ENCODE peak calls at places on chromosome 12, in six cellular contexts. G, V, X, C, I and E are unnamed samples.

GRCh38 chr12:56903374-56903773 is 30.8 kb downstream of the SDR9C7 start:
- DNase-seq in X (no peak), I (no peak), C (no peak), G (no peak), V (no peak), E (no peak)

GRCh38 chr12:77893918-77894317 is 63.2 kb downstream of the NAV3 start:
- DNase-seq in I (no peak), V (no peak), X (no peak), C (no peak), G (no peak), E (peak)

GRCh38 chr12:130482448-130482847 is 144.8 kb downstream of the PIWIL1 start:
- DNase-seq in I (no peak), V (no peak), G (no peak), C (no peak), X (no peak), E (no peak)

GRCh38 chr12:21775130-21775920 is 819 bp upstream of the KCNJ8 start:
- DNase-seq in V (no peak), X (no peak), C (no peak), I (no peak), G (no peak), E (no peak)

GRCh38 chr12:54649825-54650224 is 1.7 kb upstream of the DCD start:
- DNase-seq in G (no peak), I (no peak), V (no peak), X (no peak), C (no peak), E (no peak)

GRCh38 chr12:52836491-52837175 is 2.5 kb upstream of the KRT79 start:
- DNase-seq in G (no peak), V (no peak), I (no peak), C (no peak), X (no peak), E (no peak)

GRCh38 chr12:75725505-75726120 is 214.2 kb upstream of the KRR1 start:
- DNase-seq in V (no peak), X (no peak), G (no peak), I (peak), C (no peak), E (peak)

GRCh38 chr12:48350249-48351021 is at the start of gene ZNF641:
- DNase-seq in I (peak), C (no peak), G (peak), X (peak), V (peak), E (peak)

GRCh38 chr12:57521475-57522018 is 1.1 kb upstream of the MBD6 start:
- DNase-seq in C (peak), X (no peak), V (no peak), I (no peak), G (peak), E (no peak)

GRCh38 chr12:10636611-10637010 is 23.2 kb upstream of the MAGOHB start:
- DNase-seq in X (peak), I (no peak), V (no peak), C (no peak), G (no peak), E (no peak)

GRCh38 chr12:109764123-109764522 is 50.5 kb downstream of the FAM222A start:
- DNase-seq in G (no peak), V (no peak), X (no peak), C (no peak), I (no peak), E (no peak)

GRCh38 chr12:120039711-120040110 is 50.7 kb downstream of the BICDL1 start:
- DNase-seq in X (peak), C (no peak), I (no peak), V (no peak), G (no peak), E (no peak)

GRCh38 chr12:109995703-109996482 is at the start of gene GIT2:
- DNase-seq in I (peak), G (peak), C (peak), X (peak), V (peak), E (peak)

GRCh38 chr12:120726510-120726793 is 826 bp downstream of the ACADS start:
- DNase-seq in G (no peak), C (no peak), V (no peak), I (no peak), X (no peak), E (no peak)

GRCh38 chr12:54230555-54230954 is 41.8 kb upstream of the SMUG1 start:
- DNase-seq in X (no peak), V (no peak), I (no peak), G (no peak), C (no peak), E (peak)

GRCh38 chr12:55425954-55426353 is at the start of gene OR6C76:
- DNase-seq in V (no peak), I (no peak), X (no peak), G (no peak), C (no peak), E (no peak)

GRCh38 chr12:48827026-48827425 is 8.7 kb downstream of the CACNB3 start:
- DNase-seq in I (no peak), V (no peak), C (no peak), G (no peak), X (no peak), E (no peak)

GRCh38 chr12:1933342-1933992 is 15.0 kb upstream of the CACNA2D4 start:
- DNase-seq in X (no peak), I (no peak), G (peak), C (no peak), V (no peak), E (no peak)

GRCh38 chr12:108768591-108769500 is 37.5 kb upstream of the CORO1C start:
- DNase-seq in V (no peak), C (no peak), G (peak), X (peak), I (no peak), E (no peak)

GRCh38 chr12:124632510-124632909 is 65.1 kb upstream of the NCOR2 start:
- DNase-seq in C (no peak), V (no peak), I (no peak), G (no peak), X (no peak), E (no peak)

GRCh38 chr12:132664206-132665148 is 22.7 kb downstream of the POLE start:
- DNase-seq in G (no peak), I (no peak), V (no peak), X (no peak), C (no peak), E (no peak)

GRCh38 chr12:94641283-94641682 is 9.1 kb downstream of the TMCC3 start:
- DNase-seq in X (no peak), G (no peak), I (no peak), V (no peak), C (no peak), E (no peak)

GRCh38 chr12:47904647-47905312 is at the start of gene VDR:
- DNase-seq in G (peak), X (peak), V (peak), C (no peak), I (no peak), E (peak)

GRCh38 chr12:49671051-49671765 is 36.0 kb downstream of the FMNL3 start:
- DNase-seq in X (no peak), V (peak), I (no peak), C (no peak), G (peak), E (peak)

GRCh38 chr12:47739959-47740358 is 14.7 kb upstream of the ENDOU start:
- DNase-seq in V (no peak), X (no peak), G (no peak), I (no peak), C (no peak), E (no peak)

GRCh38 chr12:119175115-119175514 is 3.6 kb upstream of the HSPB8 start:
- DNase-seq in G (no peak), V (no peak), X (no peak), C (no peak), I (no peak), E (no peak)

GRCh38 chr12:30701056-30701455 is 5.4 kb upstream of the IPO8 start:
- DNase-seq in X (no peak), C (no peak), V (no peak), I (no peak), G (no peak), E (no peak)

GRCh38 chr12:43109626-43110345 is 442.2 kb downstream of the ADAMTS20 start:
- DNase-seq in V (no peak), G (no peak), C (no peak), X (no peak), I (no peak), E (no peak)

GRCh38 chr12:52835271-52836041 is 1.3 kb upstream of the KRT79 start:
- DNase-seq in G (peak), X (no peak), I (no peak), V (no peak), C (no peak), E (no peak)

GRCh38 chr12:51860986-51861385 is 12.5 kb upstream of the FIGNL2 start:
- DNase-seq in I (no peak), V (no peak), C (no peak), G (no peak), X (no peak), E (no peak)

GRCh38 chr12:46675736-46676135 is 150.1 kb downstream of the SLC38A4 start:
- DNase-seq in X (peak), C (no peak), G (no peak), V (no peak), I (no peak), E (peak)

GRCh38 chr12:23895792-23896218 is 53.7 kb downstream of the SOX5 start:
- DNase-seq in G (no peak), V (no peak), X (peak), C (no peak), I (no peak), E (peak)

GRCh38 chr12:103326190-103326589 is 169.6 kb downstream of the C12orf42 start:
- DNase-seq in I (no peak), C (no peak), G (no peak), V (no peak), X (peak), E (no peak)

GRCh38 chr12:109461846-109462766 is 15.0 kb downstream of the KCTD10 start:
- DNase-seq in G (no peak), C (peak), I (peak), V (no peak), X (peak), E (peak)

GRCh38 chr12:78540621-78541336 is 323.8 kb upstream of the SYT1 start:
- DNase-seq in X (no peak), G (no peak), I (no peak), C (no peak), V (no peak), E (no peak)